ENCODE peak calls at places on chromosomes 16 and 17, in four cellular contexts. Q is activated effector memory CD4-positive, alpha-beta T cell treated with Interleukin-2 at 50 U/mL for 16 hours; R is GM12865; C is NCI-H748 treated with DMSO at 0.1 percent for 48 hours. J is an unnamed sample.

GRCh38 chr17:32629563-32630190 is 142.9 kb downstream of the CDK5R1 start:
- DNase-seq in R (no peak), Q (no peak), C (no peak), J (no peak)

GRCh38 chr17:44766409-44767038 is 7.7 kb downstream of the ADAM11 start:
- DNase-seq in Q (no peak), R (no peak), C (no peak), J (no peak)

GRCh38 chr16:11978080-11978479 is 1.5 kb downstream of the SNX29 start:
- DNase-seq in R (no peak), Q (no peak), C (no peak), J (no peak)

GRCh38 chr16:50263060-50263909 is 3.1 kb upstream of the ADCY7 start:
- DNase-seq in Q (no peak), R (no peak), C (no peak), J (no peak)

GRCh38 chr17:39600469-39601009 is 7.2 kb downstream of the NEUROD2 start:
- DNase-seq in C (no peak), R (no peak), Q (no peak), J (no peak)

GRCh38 chr17:39755550-39756375 is 18.0 kb downstream of the GRB7 start:
- DNase-seq in C (no peak), Q (peak; percentile 37), R (peak; percentile 92), J (no peak)

GRCh38 chr16:86432048-86432447 is 78.3 kb upstream of the FOXF1 start:
- DNase-seq in Q (no peak), C (no peak), R (no peak), J (no peak)

GRCh38 chr16:80122155-80122554 is 418.6 kb upstream of the DYNLRB2 start:
- DNase-seq in C (no peak), Q (no peak), R (no peak), J (no peak)

GRCh38 chr16:83272843-83273242 is 534.9 kb upstream of the HSBP1 start:
- DNase-seq in C (no peak), Q (no peak), R (no peak), J (no peak)

GRCh38 chr16:86479419-86479818 is 30.9 kb upstream of the FOXF1 start:
- DNase-seq in R (no peak), Q (no peak), C (no peak), J (no peak)

GRCh38 chr16:87331241-87331801 is 14.1 kb upstream of the C16orf95 start:
- DNase-seq in C (no peak), Q (no peak), R (no peak), J (no peak)

GRCh38 chr16:55944377-55944802 is 69.2 kb upstream of the CES5A start:
- DNase-seq in R (peak; percentile 35), C (peak; percentile 16), Q (peak; percentile 23), J (peak; percentile 66)

GRCh38 chr16:7268182-7268581 is 64.5 kb upstream of the RBFOX1 start:
- DNase-seq in C (no peak), R (peak; percentile 5), Q (no peak), J (peak; percentile 44)

GRCh38 chr16:77190190-77190477 is 856 bp upstream of the MON1B start:
- DNase-seq in C (no peak), Q (no peak), R (no peak), J (no peak)

GRCh38 chr16:13779676-13780075 is 140.3 kb upstream of the ERCC4 start:
- DNase-seq in C (peak; percentile 32), Q (no peak), R (no peak), J (no peak)

GRCh38 chr17:50638851-50639767 is 4.4 kb downstream of the ABCC3 start:
- DNase-seq in C (no peak), R (no peak), Q (no peak), J (peak; percentile 19)

GRCh38 chr17:49361129-49361901 is 735 bp downstream of the ZNF652 start:
- DNase-seq in C (peak; percentile 59), R (peak; percentile 83), Q (peak; percentile 82), J (peak; percentile 32)

GRCh38 chr16:67862623-67863583 is 9.9 kb upstream of the EDC4 start:
- DNase-seq in Q (no peak), R (no peak), C (no peak), J (no peak)

GRCh38 chr17:10198509-10199249 is at the start of gene GAS7:
- DNase-seq in C (no peak), R (peak; percentile 41), Q (peak; percentile 3), J (no peak)

GRCh38 chr17:42248351-42249179 is 27.6 kb downstream of the STAT5B start:
- DNase-seq in Q (peak; percentile 68), R (peak; percentile 90), C (no peak), J (peak; percentile 61)

GRCh38 chr17:31492880-31493655 is 101.6 kb downstream of the RAB11FIP4 start:
- DNase-seq in R (peak; percentile 75), C (no peak), Q (peak; percentile 45), J (no peak)

GRCh38 chr17:77609553-77610517 is 348.7 kb upstream of the TNRC6C start:
- DNase-seq in R (peak; percentile 68), C (no peak), Q (peak; percentile 47), J (no peak)

GRCh38 chr17:27646232-27646631 is 15.2 kb downstream of the LGALS9 start:
- DNase-seq in Q (no peak), R (no peak), C (no peak), J (no peak)

GRCh38 chr16:89138513-89138795 is 33.1 kb upstream of the CDH15 start:
- DNase-seq in C (no peak), R (no peak), Q (no peak), J (no peak)

GRCh38 chr16:88785106-88785924 is at the start of gene PIEZO1:
- DNase-seq in C (no peak), Q (peak; percentile 76), R (peak; percentile 80), J (peak; percentile 35)

GRCh38 chr17:78241277-78242023 is 10.0 kb downstream of the TMEM235 start:
- DNase-seq in C (no peak), Q (no peak), R (peak; percentile 67), J (peak; percentile 14)

GRCh38 chr17:74749262-74750038 is 1.0 kb downstream of the NHERF1 start:
- DNase-seq in R (no peak), Q (peak; percentile 49), C (no peak), J (no peak)

GRCh38 chr16:2095315-2095853 is 40.3 kb downstream of the PKD1 start:
- DNase-seq in R (no peak), C (no peak), Q (no peak), J (no peak)

GRCh38 chr17:72702136-72702735 is 390.3 kb downstream of the SLC39A11 start:
- DNase-seq in R (no peak), Q (no peak), C (no peak), J (no peak)

GRCh38 chr16:82091225-82091624 is 56.2 kb downstream of the HSD17B2 start:
- DNase-seq in Q (no peak), C (no peak), R (no peak), J (no peak)

GRCh38 chr16:29023279-29024278 is 38.7 kb downstream of the LAT start:
- DNase-seq in R (no peak), C (no peak), Q (no peak), J (no peak)

GRCh38 chr17:47684025-47684424 is 9.9 kb upstream of the TBKBP1 start:
- DNase-seq in R (no peak), Q (no peak), C (no peak), J (no peak)

GRCh38 chr17:61294777-61295176 is 104.9 kb upstream of the TBX2 start:
- DNase-seq in C (no peak), R (peak; percentile 5), Q (no peak), J (no peak)

GRCh38 chr16:69309316-69309715 is 1.8 kb upstream of the VPS4A start:
- DNase-seq in C (no peak), Q (no peak), R (no peak), J (no peak)